ENCODE peak calls at places on chromosome 18, in six cellular contexts. L, Z, S, C, X and G are unnamed samples.

GRCh38 chr18:59546164-59546563 is 151.1 kb downstream of the CCBE1 start:
- DNase-seq in C (peak; percentile 44), Z (no peak), X (no peak), L (no peak), S (no peak), G (no peak)

GRCh38 chr18:25896956-25897355 is 193.5 kb downstream of the SS18 start:
- DNase-seq in S (no peak), X (no peak), L (no peak), Z (no peak), C (no peak), G (no peak)

GRCh38 chr18:48340502-48340901 is 68.7 kb downstream of the ZBTB7C start:
- DNase-seq in Z (no peak), C (no peak), L (no peak), X (no peak), S (no peak), G (no peak)

GRCh38 chr18:54257015-54257414 is 12.3 kb upstream of the POLI start:
- DNase-seq in X (no peak), Z (no peak), C (no peak), L (no peak), S (no peak), G (peak; percentile 60)

GRCh38 chr18:47746615-47747014 is 183.8 kb downstream of the SMAD2 start:
- DNase-seq in S (no peak), Z (no peak), X (no peak), L (no peak), C (no peak), G (no peak)

GRCh38 chr18:6396276-6396675 is 18.4 kb downstream of the L3MBTL4 start:
- DNase-seq in L (no peak), S (no peak), C (no peak), Z (no peak), X (no peak), G (no peak)

GRCh38 chr18:74748809-74749208 is 151.1 kb downstream of the ZNF407 start:
- DNase-seq in L (no peak), X (no peak), Z (no peak), C (no peak), S (no peak), G (no peak)

GRCh38 chr18:42052137-42052708 is 97.2 kb downstream of the PIK3C3 start:
- DNase-seq in S (no peak), X (peak; percentile 9), C (no peak), Z (no peak), L (no peak), G (no peak)

GRCh38 chr18:26757263-26758019 is 108.1 kb downstream of the AQP4 start:
- DNase-seq in S (no peak), Z (no peak), C (no peak), X (no peak), L (no peak), G (no peak)

GRCh38 chr18:63511285-63511684 is 30.9 kb upstream of the SERPINB12 start:
- DNase-seq in X (peak; percentile 23), L (no peak), S (peak; percentile 37), C (no peak), Z (peak; percentile 68), G (peak; percentile 56)

GRCh38 chr18:32840962-32841361 is 68.1 kb upstream of the KLHL14 start:
- DNase-seq in C (no peak), S (no peak), X (no peak), L (no peak), Z (no peak), G (no peak)

GRCh38 chr18:21672868-21673267 is 31.7 kb downstream of the ABHD3 start:
- DNase-seq in S (peak; percentile 14), X (peak; percentile 36), C (no peak), L (no peak), Z (no peak), G (no peak)

GRCh38 chr18:56926740-56927139 is 220.1 kb upstream of the BOD1L2 start:
- DNase-seq in C (no peak), L (no peak), S (no peak), Z (no peak), X (no peak), G (no peak)

GRCh38 chr18:56568986-56569385 is 69.4 kb downstream of the TXNL1 start:
- DNase-seq in X (no peak), S (no peak), Z (no peak), L (no peak), C (no peak), G (peak; percentile 71)

GRCh38 chr18:79798999-79799370 is 1.2 kb downstream of the KCNG2 start:
- DNase-seq in Z (peak; percentile 66), L (no peak), X (no peak), C (no peak), S (no peak), G (peak; percentile 27)

GRCh38 chr18:45496746-45497145 is 118.5 kb upstream of the SLC14A2 start:
- DNase-seq in S (no peak), C (no peak), Z (no peak), X (no peak), L (no peak), G (no peak)

GRCh38 chr18:31498450-31499156 is 626 bp downstream of the DSG2 start:
- DNase-seq in Z (no peak), X (no peak), S (no peak), C (no peak), L (no peak), G (no peak)

GRCh38 chr18:35953688-35954087 is 18.8 kb upstream of the RMP24 start:
- DNase-seq in C (no peak), L (no peak), Z (no peak), S (no peak), X (no peak), G (no peak)

GRCh38 chr18:59705145-59705544 is 7.9 kb upstream of the CCBE1 start:
- DNase-seq in S (no peak), X (no peak), C (no peak), Z (no peak), L (no peak), G (no peak)

GRCh38 chr18:28176933-28177827 is at the start of gene CDH2:
- DNase-seq in X (peak; percentile 92), L (no peak), Z (peak; percentile 74), C (no peak), S (peak; percentile 77), G (no peak)

GRCh38 chr18:48540329-48541025 is 1.6 kb downstream of the CTIF start:
- DNase-seq in Z (peak; percentile 71), L (no peak), C (peak; percentile 74), S (peak; percentile 57), X (peak; percentile 81), G (peak; percentile 77)

GRCh38 chr18:46073474-46074331 is 1.6 kb upstream of the PSTPIP2 start:
- DNase-seq in C (peak; percentile 32), X (peak; percentile 57), L (no peak), Z (peak; percentile 61), S (peak; percentile 62), G (no peak)

GRCh38 chr18:8097942-8098341 is 511.3 kb upstream of the RAB12 start:
- DNase-seq in C (no peak), L (no peak), Z (no peak), X (no peak), S (no peak), G (no peak)
- TF ChIP-seq GABPA in C (no peak), L (no peak), Z (no peak), X (no peak), S (no peak), G (no peak)

GRCh38 chr18:76251691-76252090 is 243.4 kb downstream of the ZNF516 start:
- DNase-seq in X (no peak), Z (no peak), C (no peak), L (no peak), S (no peak), G (no peak)

GRCh38 chr18:76246579-76246978 is 248.5 kb downstream of the ZNF516 start:
- DNase-seq in X (no peak), S (no peak), C (no peak), L (no peak), Z (no peak), G (no peak)
- H3K27ac ChIP-seq in X (no peak overlapping the region), S (no peak overlapping the region), C (no peak overlapping the region), L (no peak overlapping the region), Z (no peak overlapping the region), G (no peak overlapping the region)

GRCh38 chr18:50453014-50453680 is 78.3 kb downstream of the SKA1 start:
- DNase-seq in S (no peak), L (no peak), Z (no peak), C (no peak), X (no peak), G (peak; percentile 10)
- TF ChIP-seq GABPA in S (no peak), L (no peak), Z (no peak), C (no peak), X (no peak), G (no peak)

GRCh38 chr18:9867454-9867732 is 18.4 kb upstream of the TXNDC2 start:
- DNase-seq in Z (no peak), L (no peak), S (no peak), X (no peak), C (no peak), G (no peak)
- H3K27ac ChIP-seq in Z (no peak overlapping the region), L (no peak overlapping the region), S (no peak overlapping the region), X (no peak overlapping the region), C (peak overlapping the region; percentile 58), G (no peak overlapping the region)